ENCODE peak calls at places on chromosome 21, in four cellular contexts. One of them, this sample, is unnamed.

GRCh38 chr21:25589905-25590304 is 17.4 kb downstream of the MRPL39 start:
- DNase-seq in GM12878: no peak
- DNase-seq in WTC11: no peak
- DNase-seq in HepG2: no peak
- DNase-seq in this sample: no peak

GRCh38 chr21:46393941-46394818 is 64.5 kb upstream of the DIP2A start:
- DNase-seq in GM12878: no peak
- DNase-seq in WTC11: no peak
- DNase-seq in HepG2: peak; percentile 12
- DNase-seq in this sample: no peak

GRCh38 chr21:45590246-45590725 is 48.0 kb upstream of the SLC19A1 start:
- DNase-seq in GM12878: no peak
- DNase-seq in WTC11: peak; percentile 76
- DNase-seq in HepG2: no peak
- DNase-seq in this sample: peak; percentile 97

GRCh38 chr21:26445440-26445839 is 127.6 kb downstream of the CYYR1 start:
- DNase-seq in GM12878: no peak
- DNase-seq in WTC11: no peak
- DNase-seq in HepG2: no peak
- DNase-seq in this sample: no peak

GRCh38 chr21:14383596-14384210 is 757 bp upstream of the HSPA13 start:
- DNase-seq in GM12878: peak; percentile 12
- DNase-seq in WTC11: no peak
- DNase-seq in HepG2: no peak
- DNase-seq in this sample: no peak

GRCh38 chr21:28884481-28884880 is 108.2 kb downstream of the LTN1 start:
- DNase-seq in GM12878: no peak
- DNase-seq in WTC11: no peak
- DNase-seq in HepG2: no peak
- DNase-seq in this sample: peak; percentile 39

GRCh38 chr21:25895565-25896205 is 160.9 kb downstream of the GABPA start:
- DNase-seq in GM12878: no peak
- DNase-seq in WTC11: no peak
- DNase-seq in HepG2: no peak
- DNase-seq in this sample: peak; percentile 15

GRCh38 chr21:25039461-25040380 is 567.6 kb downstream of the MRPL39 start:
- DNase-seq in GM12878: peak; percentile 82
- DNase-seq in WTC11: no peak
- DNase-seq in HepG2: no peak
- DNase-seq in this sample: no peak

GRCh38 chr21:33015091-33015490 is 10.6 kb upstream of the OLIG2 start:
- DNase-seq in GM12878: no peak
- DNase-seq in WTC11: no peak
- DNase-seq in HepG2: no peak
- DNase-seq in this sample: no peak

GRCh38 chr21:16302851-16303282 is 573.1 kb downstream of the USP25 start:
- DNase-seq in GM12878: no peak
- DNase-seq in WTC11: no peak
- DNase-seq in HepG2: no peak
- DNase-seq in this sample: no peak

GRCh38 chr21:25639167-25639921 is at the start of gene JAM2:
- DNase-seq in GM12878: no peak
- DNase-seq in WTC11: peak; percentile 65
- DNase-seq in HepG2: no peak
- DNase-seq in this sample: peak; percentile 19

GRCh38 chr21:31117046-31117916 is 79.0 kb upstream of the KRTAP19-8 start:
- DNase-seq in GM12878: no peak
- DNase-seq in WTC11: no peak
- DNase-seq in HepG2: no peak
- DNase-seq in this sample: no peak

GRCh38 chr21:35427320-35428040 is 378.4 kb upstream of the RUNX1 start:
- DNase-seq in GM12878: no peak
- DNase-seq in WTC11: no peak
- DNase-seq in HepG2: no peak
- DNase-seq in this sample: no peak

GRCh38 chr21:25952306-25952705 is 217.5 kb downstream of the GABPA start:
- DNase-seq in GM12878: no peak
- DNase-seq in WTC11: no peak
- DNase-seq in HepG2: no peak
- DNase-seq in this sample: no peak

GRCh38 chr21:39003982-39004775 is 179.1 kb downstream of the PSMG1 start:
- DNase-seq in GM12878: no peak
- DNase-seq in WTC11: no peak
- DNase-seq in HepG2: no peak
- DNase-seq in this sample: no peak

GRCh38 chr21:39006653-39007417 is 176.4 kb downstream of the PSMG1 start:
- DNase-seq in GM12878: no peak
- DNase-seq in WTC11: no peak
- DNase-seq in HepG2: no peak
- DNase-seq in this sample: no peak

GRCh38 chr21:39007532-39007931 is 175.7 kb downstream of the PSMG1 start:
- DNase-seq in GM12878: no peak
- DNase-seq in WTC11: no peak
- DNase-seq in HepG2: no peak
- DNase-seq in this sample: no peak

GRCh38 chr21:39007985-39008384 is 175.3 kb downstream of the PSMG1 start:
- DNase-seq in GM12878: no peak
- DNase-seq in WTC11: no peak
- DNase-seq in HepG2: no peak
- DNase-seq in this sample: no peak

GRCh38 chr21:39004776-39005605 is 178.3 kb downstream of the PSMG1 start:
- DNase-seq in GM12878: no peak
- DNase-seq in WTC11: no peak
- DNase-seq in HepG2: no peak
- DNase-seq in this sample: no peak
- TF ChIP-seq NR2C2 in GM12878: no peak
- TF ChIP-seq NR2C2 in WTC11: no peak
- TF ChIP-seq NR2C2 in HepG2: no peak
- TF ChIP-seq NR2C2 in this sample: no peak

GRCh38 chr21:42278750-42279149 is 36.5 kb downstream of the TFF3 start:
- DNase-seq in GM12878: no peak
- DNase-seq in WTC11: no peak
- DNase-seq in HepG2: no peak
- DNase-seq in this sample: no peak

GRCh38 chr21:42276076-42276475 is 39.1 kb downstream of the TFF3 start:
- DNase-seq in GM12878: no peak
- DNase-seq in WTC11: no peak
- DNase-seq in HepG2: no peak
- DNase-seq in this sample: no peak

GRCh38 chr21:42276526-42277154 is 38.6 kb downstream of the TFF3 start:
- DNase-seq in GM12878: no peak
- DNase-seq in WTC11: no peak
- DNase-seq in HepG2: no peak
- DNase-seq in this sample: no peak

GRCh38 chr21:42279341-42279871 is 35.8 kb downstream of the TFF3 start:
- DNase-seq in GM12878: no peak
- DNase-seq in WTC11: peak; percentile 9
- DNase-seq in HepG2: no peak
- DNase-seq in this sample: no peak

DNA sequence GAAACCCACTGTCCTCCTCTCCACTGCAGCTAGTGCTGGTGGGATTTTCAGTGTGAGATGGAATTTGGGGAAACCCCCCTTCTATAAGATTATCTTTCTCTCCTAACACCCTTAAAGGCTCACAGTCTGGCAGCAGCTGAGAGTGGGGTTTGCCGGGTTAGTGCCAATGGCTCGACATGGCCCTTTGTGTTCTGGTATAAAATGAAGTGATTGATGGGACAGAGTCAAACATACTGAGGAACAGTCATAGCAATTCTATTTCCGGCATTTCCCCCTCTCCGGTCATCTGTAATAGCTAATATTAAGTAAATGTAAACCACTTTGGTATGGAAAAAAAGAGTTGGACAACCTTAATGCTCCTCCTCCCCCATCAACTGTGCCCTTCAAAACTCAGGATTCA is 37.6 kb downstream of the TFF3 start:
- DNase-seq in GM12878: no peak
- DNase-seq in WTC11: no peak
- DNase-seq in HepG2: no peak
- DNase-seq in this sample: no peak
- TF ChIP-seq NR2C2 in GM12878: no peak
- TF ChIP-seq NR2C2 in WTC11: no peak
- TF ChIP-seq NR2C2 in HepG2: no peak
- TF ChIP-seq NR2C2 in this sample: no peak

GRCh38 chr21:17732306-17732705 is 86.8 kb downstream of the C21orf91 start:
- DNase-seq in GM12878: no peak
- DNase-seq in WTC11: no peak
- DNase-seq in HepG2: no peak
- DNase-seq in this sample: no peak
- TF ChIP-seq NR2C2 in GM12878: no peak
- TF ChIP-seq NR2C2 in WTC11: no peak
- TF ChIP-seq NR2C2 in HepG2: no peak
- TF ChIP-seq NR2C2 in this sample: no peak

GRCh38 chr21:42232176-42232825 is 13.4 kb downstream of the ABCG1 start:
- DNase-seq in GM12878: no peak
- DNase-seq in WTC11: no peak
- DNase-seq in HepG2: no peak
- DNase-seq in this sample: no peak

GRCh38 chr21:42233067-42233981 is 14.4 kb downstream of the ABCG1 start:
- DNase-seq in GM12878: peak; percentile 82
- DNase-seq in WTC11: peak; percentile 24
- DNase-seq in HepG2: peak; percentile 30
- DNase-seq in this sample: peak; percentile 55

GRCh38 chr21:42230636-42231035 is 11.7 kb downstream of the ABCG1 start:
- DNase-seq in GM12878: no peak
- DNase-seq in WTC11: no peak
- DNase-seq in HepG2: no peak
- DNase-seq in this sample: no peak

GRCh38 chr21:42229676-42230075 is 10.7 kb downstream of the ABCG1 start:
- DNase-seq in GM12878: no peak
- DNase-seq in WTC11: no peak
- DNase-seq in HepG2: no peak
- DNase-seq in this sample: no peak

DNA sequence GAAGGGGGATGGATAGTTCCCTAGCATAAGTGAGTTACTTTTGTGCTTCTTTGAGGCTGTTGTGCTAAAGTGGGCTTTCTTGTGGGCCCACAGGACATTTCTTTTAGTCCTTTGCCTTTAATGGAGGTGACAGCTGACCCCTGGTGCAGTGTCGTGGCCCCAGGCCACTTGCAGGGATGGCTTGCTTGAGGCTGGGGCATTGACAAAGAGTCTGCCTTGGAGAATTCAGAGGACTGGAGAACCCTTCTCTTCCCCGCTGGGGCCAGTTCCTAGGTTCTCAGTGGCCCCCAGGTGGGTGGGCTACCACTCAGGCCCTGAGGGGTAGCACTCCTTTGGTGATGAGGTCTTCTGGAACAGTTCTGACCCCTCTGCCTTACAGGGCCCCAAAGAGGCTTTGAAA is 12.8 kb downstream of the ABCG1 start:
- DNase-seq in GM12878: no peak
- DNase-seq in WTC11: no peak
- DNase-seq in HepG2: no peak
- DNase-seq in this sample: no peak
- TF ChIP-seq NR2C2 in GM12878: no peak
- TF ChIP-seq NR2C2 in WTC11: no peak
- TF ChIP-seq NR2C2 in HepG2: no peak
- TF ChIP-seq NR2C2 in this sample: no peak

GRCh38 chr21:44485254-44485793 is 30.0 kb downstream of the LRRC3 start:
- DNase-seq in GM12878: no peak
- DNase-seq in WTC11: peak; percentile 82
- DNase-seq in HepG2: no peak
- DNase-seq in this sample: peak; percentile 61
- TF ChIP-seq NR2C2 in GM12878: no peak
- TF ChIP-seq NR2C2 in WTC11: no peak
- TF ChIP-seq NR2C2 in HepG2: no peak
- TF ChIP-seq NR2C2 in this sample: no peak

This sample was measured in K562.